ENCODE peak calls at places on chromosomes 7 and 10, in ten cellular contexts. V, W, P, O, M, C, S, R, X and D are unnamed samples.

GRCh38 chr10:29329420-29329819 is 40.5 kb downstream of the LYZL1 start:
- ATAC-seq in V (no peak), W (no peak), P (peak), O (no peak), M (no peak), C (no peak), S (no peak), R (no peak), X (peak), D (no peak)

GRCh38 chr10:1110674-1111119 is 54.5 kb downstream of the WDR37 start:
- ATAC-seq in V (no peak), W (no peak), P (no peak), O (no peak), M (no peak), C (no peak), S (peak), R (no peak), X (no peak), D (no peak)

GRCh38 chr7:90603346-90603745 is 7.2 kb downstream of the CDK14 start:
- ATAC-seq in V (no peak), W (no peak), P (no peak), O (no peak), M (no peak), C (no peak), S (no peak), R (no peak), X (no peak), D (no peak)

GRCh38 chr10:75643405-75643804 is 212.0 kb downstream of the LRMDA start:
- ATAC-seq in V (no peak), W (no peak), P (no peak), O (no peak), M (no peak), C (no peak), S (no peak), R (no peak), X (no peak), D (no peak)

GRCh38 chr7:102055181-102055976 is 231.3 kb upstream of the SH2B2 start:
- ATAC-seq in V (peak), W (no peak), P (no peak), O (no peak), M (no peak), C (no peak), S (no peak), R (no peak), X (no peak), D (no peak)

GRCh38 chr7:133827707-133828580 is 299.2 kb upstream of the LRGUK start:
- ATAC-seq in V (peak), W (no peak), P (no peak), O (no peak), M (no peak), C (no peak), S (peak), R (no peak), X (no peak), D (no peak)

GRCh38 chr10:109875828-109876821 is 47.2 kb downstream of the XPNPEP1 start:
- ATAC-seq in V (no peak), W (no peak), P (peak), O (no peak), M (no peak), C (no peak), S (no peak), R (no peak), X (peak), D (peak)

GRCh38 chr10:19979628-19980027 is 163.4 kb downstream of the PLXDC2 start:
- ATAC-seq in V (no peak), W (no peak), P (no peak), O (no peak), M (no peak), C (no peak), S (no peak), R (no peak), X (no peak), D (no peak)

GRCh38 chr10:94098916-94099315 is 105.2 kb downstream of the PLCE1 start:
- ATAC-seq in V (no peak), W (no peak), P (no peak), O (no peak), M (no peak), C (no peak), S (no peak), R (no peak), X (no peak), D (no peak)

GRCh38 chr7:26603631-26604030 is 260.8 kb downstream of the SKAP2 start:
- ATAC-seq in V (no peak), W (no peak), P (no peak), O (no peak), M (no peak), C (no peak), S (no peak), R (peak), X (no peak), D (no peak)

GRCh38 chr10:124679401-124679800 is 64.8 kb downstream of the FAM53B start:
- ATAC-seq in V (no peak), W (no peak), P (no peak), O (no peak), M (peak), C (peak), S (no peak), R (no peak), X (no peak), D (no peak)

GRCh38 chr10:71351087-71351486 is 32.0 kb downstream of the SLC29A3 start:
- ATAC-seq in V (no peak), W (no peak), P (no peak), O (no peak), M (no peak), C (no peak), S (no peak), R (no peak), X (no peak), D (no peak)

GRCh38 chr10:77357185-77357584 is 280.4 kb downstream of the KCNMA1 start:
- ATAC-seq in V (no peak), W (no peak), P (no peak), O (no peak), M (no peak), C (no peak), S (no peak), R (no peak), X (no peak), D (no peak)

GRCh38 chr7:136726460-136726859 is 142.0 kb upstream of the CHRM2 start:
- ATAC-seq in V (no peak), W (no peak), P (no peak), O (no peak), M (no peak), C (no peak), S (no peak), R (no peak), X (no peak), D (no peak)

GRCh38 chr7:43362652-43363428 is 220.1 kb upstream of the STK17A start:
- ATAC-seq in V (no peak), W (no peak), P (peak), O (no peak), M (no peak), C (no peak), S (peak), R (peak), X (peak), D (peak)

GRCh38 chr7:149773446-149774236 is at the start of gene ZNF467:
- ATAC-seq in V (no peak), W (no peak), P (peak), O (peak), M (no peak), C (peak), S (peak), R (no peak), X (peak), D (peak)